ENCODE peak calls at places on chromosomes 12 and 14, in ten cellular contexts. Z, A, O, G, P, D, B, C, Q and E are unnamed samples.

GRCh38 chr12:116734156-116734768 is 3.6 kb downstream of the SPRING1 start:
- DNase-seq in B (no peak), P (no peak), Q (no peak), C (no peak), Z (no peak), D (no peak), A (no peak), O (no peak), G (no peak), E (no peak)

GRCh38 chr12:646303-647038 is 16.8 kb downstream of the NINJ2 start:
- DNase-seq in G (peak; percentile 56), P (peak; percentile 62), B (no peak), C (no peak), Q (peak; percentile 79), O (no peak), Z (peak; percentile 58), A (peak; percentile 74), D (peak; percentile 73), E (no peak)

GRCh38 chr12:103965590-103966407 is at the start of gene TDG:
- DNase-seq in Q (peak; percentile 99), G (peak; percentile 97), Z (peak; percentile 100), C (peak; percentile 98), P (peak; percentile 98), A (peak; percentile 99), O (peak; percentile 94), D (peak; percentile 98), B (peak; percentile 93), E (peak; percentile 96)

GRCh38 chr12:66013224-66013623 is 117.3 kb downstream of the LLPH start:
- DNase-seq in B (no peak), D (no peak), G (no peak), A (no peak), Q (no peak), C (no peak), P (no peak), O (no peak), Z (no peak), E (no peak)

GRCh38 chr12:56346663-56347062 is 8.0 kb downstream of the IL23A start:
- DNase-seq in C (no peak), D (no peak), B (peak; percentile 63), P (no peak), G (no peak), A (no peak), O (no peak), Q (no peak), Z (peak; percentile 40), E (peak; percentile 14)

GRCh38 chr14:61860294-61860918 is 98.2 kb downstream of the SNAPC1 start:
- DNase-seq in A (no peak), Q (no peak), O (peak; percentile 65), B (peak; percentile 82), P (peak; percentile 47), Z (peak; percentile 50), D (peak; percentile 47), G (no peak), C (peak; percentile 52), E (peak; percentile 38)

GRCh38 chr12:120264086-120264485 is 1.4 kb downstream of the PXN start:
- DNase-seq in A (no peak), B (no peak), Z (no peak), D (no peak), Q (no peak), C (no peak), O (no peak), P (no peak), G (no peak), E (no peak)

GRCh38 chr12:116977465-116978380 is 67.0 kb downstream of the FBXW8 start:
- DNase-seq in Q (no peak), Z (no peak), C (no peak), P (no peak), D (no peak), G (no peak), A (no peak), B (no peak), O (no peak), E (no peak)

GRCh38 chr14:101962503-101962874 is 1.9 kb upstream of the DYNC1H1 start:
- DNase-seq in Q (peak; percentile 76), G (no peak), Z (peak; percentile 89), A (peak; percentile 93), B (no peak), P (peak; percentile 47), D (peak; percentile 74), C (peak; percentile 64), O (peak; percentile 73), E (peak; percentile 71)

GRCh38 chr12:86662464-86662863 is 406.3 kb upstream of the MGAT4C start:
- DNase-seq in G (no peak), D (no peak), P (no peak), C (no peak), B (no peak), Q (no peak), A (no peak), O (no peak), Z (no peak), E (no peak)
- H3K27ac ChIP-seq in G (no peak overlapping the region), D (no peak overlapping the region), P (no peak overlapping the region), C (no peak overlapping the region), B (no peak overlapping the region), Q (no peak overlapping the region), A (no peak overlapping the region), O (no peak overlapping the region), Z (peak overlapping the region; percentile 58), E (no peak overlapping the region)

GRCh38 chr12:12016284-12017100 is 54.2 kb upstream of the BCL2L14 start:
- DNase-seq in D (no peak), O (no peak), P (no peak), Z (no peak), A (no peak), Q (no peak), B (no peak), C (no peak), G (no peak), E (no peak)
- TF ChIP-seq EP300 in D (no peak), O (no peak), P (no peak), Z (no peak), A (no peak), Q (no peak), B (no peak), C (no peak), G (no peak), E (no peak)

DNA sequence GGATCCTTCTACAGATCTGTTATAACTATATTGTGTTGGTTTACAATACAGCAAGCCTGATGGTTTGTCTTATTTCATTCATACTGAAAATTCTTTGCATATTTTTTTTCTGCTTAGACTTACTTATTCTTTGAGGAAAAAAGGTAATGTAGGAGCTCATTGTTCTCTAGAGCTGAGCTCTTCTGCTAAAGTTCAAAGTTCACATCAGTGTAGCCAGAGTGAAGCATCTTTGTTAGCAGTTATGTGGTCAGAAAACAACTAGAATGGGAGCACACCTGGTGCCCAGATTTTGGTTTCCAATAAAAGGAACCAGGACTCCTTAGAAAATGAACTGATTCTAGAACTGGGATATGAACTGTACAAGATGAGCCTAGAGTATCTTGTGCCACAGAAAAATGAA is 10.3 kb downstream of the GPX2 start:
- DNase-seq in B (no peak), G (no peak), O (no peak), C (no peak), Z (no peak), Q (no peak), A (no peak), D (no peak), P (no peak), E (no peak)
- H3K27ac ChIP-seq in B (no peak overlapping the region), G (no peak overlapping the region), O (no peak overlapping the region), C (no peak overlapping the region), Z (no peak overlapping the region), Q (no peak overlapping the region), A (no peak overlapping the region), D (no peak overlapping the region), P (no peak overlapping the region), E (no peak overlapping the region)

GRCh38 chr12:12724421-12725085 is 7.4 kb downstream of the CDKN1B start:
- DNase-seq in P (no peak), O (peak; percentile 72), Z (no peak), Q (no peak), G (no peak), D (no peak), C (no peak), B (peak; percentile 61), A (no peak), E (no peak)
- TF ChIP-seq EP300 in P (peak; percentile 15), O (no peak), Z (no peak), Q (no peak), G (no peak), D (no peak), C (no peak), B (no peak), A (peak; percentile 4), E (no peak)

GRCh38 chr12:128872303-128872702 is 19.0 kb downstream of the GLT1D1 start:
- DNase-seq in A (no peak), Z (no peak), D (no peak), O (no peak), P (no peak), Q (no peak), B (no peak), G (no peak), C (no peak), E (no peak)
- H3K27ac ChIP-seq in A (no peak overlapping the region), Z (no peak overlapping the region), D (no peak overlapping the region), O (no peak overlapping the region), P (no peak overlapping the region), Q (no peak overlapping the region), B (no peak overlapping the region), G (no peak overlapping the region), C (no peak overlapping the region), E (no peak overlapping the region)

DNA sequence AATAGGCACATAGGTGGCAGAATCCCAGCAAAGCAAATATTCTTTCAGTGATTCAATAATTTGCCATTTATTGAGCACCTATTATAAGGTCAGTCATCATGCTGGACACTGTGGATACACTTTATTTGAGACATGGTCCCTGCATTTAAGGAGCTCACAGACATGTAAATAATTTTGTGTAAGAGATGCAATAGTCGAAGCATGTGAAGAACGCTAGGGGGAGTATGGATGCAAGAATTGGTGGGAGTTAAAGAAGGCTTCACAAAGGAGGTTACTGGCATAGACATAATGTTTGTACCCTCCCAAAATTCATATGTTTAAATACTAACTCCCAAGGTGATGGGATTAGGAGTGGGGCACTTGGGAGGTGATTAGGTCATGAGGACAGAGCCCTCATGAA is 260.6 kb upstream of the GARIN6 start:
- DNase-seq in P (no peak), Z (peak; percentile 69), A (no peak), G (no peak), Q (no peak), D (no peak), O (peak; percentile 3), C (no peak), B (no peak), E (no peak)
- TF ChIP-seq EP300 in P (no peak), Z (no peak), A (no peak), G (no peak), Q (no peak), D (no peak), O (no peak), C (no peak), B (no peak), E (no peak)

DNA sequence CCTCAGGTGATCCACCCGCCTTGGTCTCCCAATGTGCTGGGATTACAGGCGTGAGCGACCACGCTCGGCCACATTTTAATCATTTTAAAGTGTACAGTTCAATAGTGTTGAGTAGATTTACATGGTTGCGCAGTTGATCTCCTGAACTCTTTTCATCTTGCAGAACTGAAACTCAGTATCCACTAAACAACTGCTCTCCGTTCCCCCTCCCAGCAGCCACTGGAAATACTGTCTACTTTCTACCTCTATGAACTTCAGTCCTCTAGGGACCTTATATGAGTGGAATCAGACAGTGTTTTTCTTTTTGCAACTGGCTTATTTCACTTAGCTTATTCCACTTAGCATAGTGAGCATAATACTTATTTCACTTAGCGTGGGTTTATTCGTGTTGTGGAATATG is 53.7 kb downstream of the KCTD10 start:
- DNase-seq in Z (no peak), C (no peak), P (no peak), G (no peak), A (no peak), D (no peak), Q (no peak), O (no peak), B (no peak), E (no peak)
- H3K27ac ChIP-seq in Z (no peak overlapping the region), C (no peak overlapping the region), P (no peak overlapping the region), G (no peak overlapping the region), A (no peak overlapping the region), D (no peak overlapping the region), Q (no peak overlapping the region), O (no peak overlapping the region), B (no peak overlapping the region), E (no peak overlapping the region)